ENCODE peak calls at places on chromosome 21, in ten cellular contexts. T is small intestine, I is left ventricle myocardium inferior, M is lung, D is esophagus squamous epithelium, O is Peyer's patch, L is heart right ventricle, N is hepatocyte, F is WERI-Rb-1, C is adipocyte. A is an unnamed sample.
A peak's percentile ranks its signal among the peaks of the same experiment; 100 is the strongest.

GRCh38 chr21:29303301-29303700 is 4.6 kb downstream of the BACH1 start:
- DNase-seq in O (no peak), I (no peak), D (no peak), C (no peak), T (no peak), L (no peak), N (no peak), F (no peak), M (no peak), A (no peak)

GRCh38 chr21:35989185-35989735 is 71.1 kb downstream of the SETD4 start:
- DNase-seq in T (peak; percentile 20), C (peak; percentile 2), D (no peak), I (no peak), N (no peak), L (no peak), F (no peak), O (no peak), M (peak; percentile 67), A (no peak)

GRCh38 chr21:42013338-42013737 is 3.2 kb upstream of the ZBTB21 start:
- DNase-seq in D (no peak), F (no peak), T (no peak), N (no peak), L (no peak), M (no peak), I (no peak), C (no peak), O (no peak), A (no peak)

GRCh38 chr21:32135401-32136363 is 143.2 kb downstream of the MIS18A start:
- DNase-seq in T (no peak), F (no peak), M (no peak), D (no peak), I (no peak), N (no peak), L (no peak), O (no peak), C (peak; percentile 23), A (no peak)

GRCh38 chr21:21000576-21001175 is 2.5 kb downstream of the NCAM2 start:
- DNase-seq in T (no peak), L (no peak), N (no peak), C (no peak), F (no peak), M (no peak), O (no peak), I (no peak), D (no peak), A (no peak)

GRCh38 chr21:42336065-42336464 is 14.7 kb downstream of the TFF2 start:
- DNase-seq in M (no peak), T (no peak), D (no peak), L (no peak), C (peak; percentile 2), O (no peak), I (no peak), N (no peak), F (no peak), A (no peak)

GRCh38 chr21:37916795-37917142 is 512 bp upstream of the KCNJ6 start:
- DNase-seq in M (no peak), D (no peak), C (peak; percentile 10), N (peak; percentile 53), T (no peak), L (no peak), F (peak; percentile 88), I (no peak), O (no peak), A (no peak)

GRCh38 chr21:31943586-31943985 is 70.8 kb downstream of the HUNK start:
- DNase-seq in M (no peak), T (no peak), O (no peak), L (no peak), F (no peak), C (no peak), N (no peak), D (no peak), I (no peak), A (peak; percentile 10)

GRCh38 chr21:33650230-33650629 is 7.9 kb downstream of the ITSN1 start:
- DNase-seq in T (peak; percentile 34), N (no peak), C (no peak), F (no peak), I (no peak), M (no peak), L (no peak), O (no peak), D (no peak), A (no peak)

GRCh38 chr21:37659874-37660273 is 256.4 kb downstream of the KCNJ6 start:
- DNase-seq in F (no peak), C (no peak), L (no peak), T (no peak), M (no peak), I (no peak), D (no peak), O (no peak), N (no peak), A (peak; percentile 18)

GRCh38 chr21:20882462-20883415 is 115.5 kb upstream of the NCAM2 start:
- DNase-seq in M (no peak), N (peak; percentile 61), F (peak; percentile 25), L (no peak), O (no peak), C (peak; percentile 24), T (no peak), I (no peak), D (no peak), A (peak; percentile 45)

GRCh38 chr21:34949499-34949898 is 99.6 kb downstream of the RUNX1 start:
- DNase-seq in T (no peak), C (no peak), D (no peak), F (no peak), L (no peak), M (no peak), O (no peak), I (no peak), N (no peak), A (no peak)

GRCh38 chr21:40049959-40050290 is 182.7 kb downstream of the PCP4 start:
- DNase-seq in I (no peak), D (no peak), F (no peak), M (no peak), L (no peak), T (no peak), N (no peak), O (no peak), C (no peak), A (no peak)

GRCh38 chr21:40047211-40047610 is 180.0 kb downstream of the PCP4 start:
- DNase-seq in N (no peak), D (no peak), I (no peak), T (no peak), C (peak; percentile 34), O (no peak), L (no peak), M (no peak), F (no peak), A (no peak)

GRCh38 chr21:40051801-40052200 is 184.6 kb downstream of the PCP4 start:
- DNase-seq in O (no peak), I (no peak), D (no peak), F (no peak), T (no peak), C (no peak), M (no peak), L (no peak), N (no peak), A (no peak)

GRCh38 chr21:40049031-40049958 is 182.1 kb downstream of the PCP4 start:
- DNase-seq in I (no peak), N (peak; percentile 21), C (peak; percentile 60), L (no peak), D (no peak), T (no peak), O (no peak), M (no peak), F (no peak), A (no peak)

GRCh38 chr21:40047993-40048730 is 180.9 kb downstream of the PCP4 start:
- DNase-seq in N (no peak), D (no peak), T (no peak), I (no peak), F (peak; percentile 74), O (no peak), L (no peak), M (no peak), C (peak; percentile 53), A (no peak)
- H3K9me3 ChIP-seq in N (no peaks in the 10 kb centered on the region), D (no peaks in the 10 kb centered on the region), T (no peaks in the 10 kb centered on the region), I (no peaks in the 10 kb centered on the region), F (no peaks in the 10 kb centered on the region), O (no peaks in the 10 kb centered on the region), L (no peaks in the 10 kb centered on the region), M (no peaks in the 10 kb centered on the region), C (no peaks in the 10 kb centered on the region), A (no peaks in the 10 kb centered on the region)

DNA sequence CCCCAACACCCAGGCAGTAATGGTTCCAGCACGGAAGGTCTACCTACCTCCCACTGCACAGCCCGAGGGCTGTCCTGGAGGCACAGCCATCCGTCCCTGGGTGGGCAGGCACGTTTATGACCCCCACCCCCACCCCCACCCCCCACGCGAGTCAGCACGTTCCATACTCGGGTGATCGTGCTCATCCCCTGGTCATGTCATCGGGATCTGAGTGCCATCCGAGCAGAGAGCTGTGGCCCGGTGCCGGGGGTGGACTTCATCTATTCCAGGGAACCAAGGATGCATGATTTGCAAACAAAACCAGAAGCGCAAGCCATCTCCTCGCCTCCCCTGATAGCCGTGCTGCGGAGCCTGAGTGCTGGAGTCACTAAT is 1.1 kb downstream of the TSPEAR start:
- DNase-seq in C (no peak), O (no peak), N (no peak), I (no peak), M (no peak), F (peak; percentile 6), D (no peak), L (no peak), T (no peak), A (no peak)
- H3K27me3 ChIP-seq in C (peaks cover 74% of the 10 kb centered on the region), O (peaks cover 32% of the 10 kb centered on the region), N (peaks cover 98% of the 10 kb centered on the region), I (peaks cover 93% of the 10 kb centered on the region), M (peaks cover 33% of the 10 kb centered on the region), F (no peaks in the 10 kb centered on the region), D (peaks cover 100% of the 10 kb centered on the region), L (peaks cover 93% of the 10 kb centered on the region), T (peaks cover 17% of the 10 kb centered on the region), A (no peaks in the 10 kb centered on the region)

DNA sequence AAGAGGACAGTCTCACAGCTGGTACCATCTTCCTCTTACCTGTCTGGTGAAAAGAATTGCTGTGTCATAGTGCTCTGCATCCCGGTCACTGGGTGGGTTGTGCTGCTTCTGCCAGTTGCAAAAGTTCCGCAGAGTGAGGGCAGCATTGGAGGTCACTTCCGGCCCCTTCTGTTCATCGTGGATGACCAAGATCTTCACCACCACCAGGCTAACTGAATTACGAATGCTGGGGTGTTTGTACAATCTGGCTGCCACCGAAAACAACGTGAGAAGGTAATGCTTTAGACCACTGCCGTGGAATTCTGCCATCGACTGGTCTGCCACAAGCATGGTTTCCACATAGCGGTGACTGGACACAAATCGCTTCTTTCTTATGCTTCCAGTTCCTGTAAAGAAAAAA is 2.9 kb downstream of the ADAMTS1 start:
- DNase-seq in L (no peak), I (no peak), D (no peak), T (no peak), C (peak; percentile 10), M (no peak), O (no peak), F (no peak), N (no peak), A (no peak)
- H3K9me3 ChIP-seq in L (no peaks in the 10 kb centered on the region), I (no peaks in the 10 kb centered on the region), D (no peaks in the 10 kb centered on the region), T (no peaks in the 10 kb centered on the region), C (no peaks in the 10 kb centered on the region), M (no peaks in the 10 kb centered on the region), O (no peaks in the 10 kb centered on the region), F (peaks cover 27% of the 10 kb centered on the region), N (no peaks in the 10 kb centered on the region), A (no peaks in the 10 kb centered on the region)

DNA sequence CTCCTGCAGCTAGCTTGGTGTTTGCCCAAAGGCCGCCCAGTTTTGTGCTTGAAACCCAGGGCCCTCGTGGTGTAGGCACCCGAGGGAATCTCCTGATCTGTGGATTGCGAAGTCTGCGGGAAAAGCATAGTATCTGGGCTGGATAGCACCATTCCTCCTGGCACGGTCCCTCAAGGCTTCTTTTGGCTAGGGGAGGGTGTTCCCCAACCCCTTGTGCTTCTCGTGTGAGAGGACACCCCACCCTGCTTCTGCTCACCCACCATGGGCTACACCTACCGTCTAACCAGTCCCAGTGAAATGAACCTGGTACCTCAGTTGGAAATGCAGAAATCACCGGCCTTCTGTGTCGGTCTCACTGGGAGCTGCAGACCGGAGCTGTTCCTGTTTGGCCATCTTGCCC is 403.5 kb downstream of the USP25 start:
- DNase-seq in F (no peak), O (no peak), M (no peak), C (no peak), D (no peak), L (no peak), N (no peak), T (no peak), I (no peak), A (no peak)
- H3K27me3 ChIP-seq in F (no peaks in the 10 kb centered on the region), O (no peaks in the 10 kb centered on the region), M (no peaks in the 10 kb centered on the region), C (no peaks in the 10 kb centered on the region), D (no peaks in the 10 kb centered on the region), L (no peaks in the 10 kb centered on the region), N (no peaks in the 10 kb centered on the region), T (no peaks in the 10 kb centered on the region), I (no peaks in the 10 kb centered on the region), A (no peaks in the 10 kb centered on the region)